ENCODE peak calls at places on chromosomes 5 and 9, in six cellular contexts. D is head of caudate nucleus, H is EH, N is MM.1S, O is T1000, P is AG09309. M is an unnamed sample.
A peak's percentile ranks its signal among the peaks of the same experiment; 100 is the strongest.

GRCh38 chr5:78586251-78586650 is 62.3 kb downstream of the LHFPL2 start:
- DNase-seq in D (no peak), H (peak; percentile 98), N (no peak), O (peak; percentile 69), P (peak; percentile 97), M (no peak)

GRCh38 chr5:53549792-53550191 is 10.6 kb upstream of the NDUFS4 start:
- DNase-seq in D (no peak), H (no peak), N (no peak), O (no peak), P (no peak), M (no peak)

GRCh38 chr5:140800816-140801493 is at the start of gene PCDHA3:
- DNase-seq in D (no peak), H (no peak), N (no peak), O (no peak), P (no peak), M (peak; percentile 70)

GRCh38 chr5:151020304-151021031 is at the start of gene GPX3:
- DNase-seq in D (peak; percentile 73), H (peak; percentile 64), N (no peak), O (peak; percentile 23), P (no peak), M (peak; percentile 53)

GRCh38 chr9:134178781-134179551 is 14.6 kb upstream of the RNU6ATAC start:
- DNase-seq in D (no peak), H (no peak), N (no peak), O (no peak), P (no peak), M (no peak)

GRCh38 chr5:79811904-79812303 is 122.3 kb downstream of the CMYA5 start:
- DNase-seq in D (peak; percentile 66), H (no peak), N (no peak), O (no peak), P (no peak), M (no peak)

GRCh38 chr9:16701347-16701746 is 169.1 kb downstream of the BNC2 start:
- DNase-seq in D (no peak), H (no peak), N (no peak), O (no peak), P (no peak), M (no peak)

GRCh38 chr5:107389769-107390168 is 281.0 kb downstream of the EFNA5 start:
- DNase-seq in D (no peak), H (no peak), N (no peak), O (no peak), P (no peak), M (no peak)

GRCh38 chr5:87524217-87524616 is 111.5 kb upstream of the CCNH start:
- DNase-seq in D (no peak), H (no peak), N (no peak), O (no peak), P (no peak), M (no peak)

GRCh38 chr5:132190161-132190817 is 37.4 kb downstream of the P4HA2 start:
- DNase-seq in D (no peak), H (peak; percentile 84), N (peak; percentile 81), O (no peak), P (peak; percentile 52), M (peak; percentile 67)

GRCh38 chr9:125548141-125548540 is 158.9 kb downstream of the MAPKAP1 start:
- DNase-seq in D (no peak), H (no peak), N (no peak), O (no peak), P (no peak), M (no peak)

GRCh38 chr5:38168029-38168428 is 90.3 kb upstream of the EGFLAM start:
- DNase-seq in D (no peak), H (no peak), N (no peak), O (no peak), P (no peak), M (no peak)

GRCh38 chr5:429453-430188 is 13.4 kb upstream of the EXOC3 start:
- DNase-seq in D (no peak), H (peak; percentile 89), N (no peak), O (no peak), P (peak; percentile 63), M (no peak)